ENCODE peak calls at places on chromosomes 1 and 21, in six cellular contexts. D is SW480; N is EL; M is iPS-NIHi11; Q is stimulated activated effector memory CD8-positive, alpha-beta T cell treated with anti-CD3 and anti-CD28 coated beads, Interleukin-12 subunit alpha, Interleukin-12 subunit beta, amount 100 ng/mL, for 72 hours; L is activated naive CD8-positive, alpha-beta T cell treated with anti-CD3 and anti-CD28 coated beads, Interleukin-2, amount 50 U/mL, for 24 hours. X is an unnamed sample.

GRCh38 chr1:66564250-66564649 is 30.3 kb downstream of the SGIP1 start:
- DNase-seq in D (peak), N (peak), M (no peak), Q (no peak), L (no peak), X (no peak)

GRCh38 chr1:83512371-83513004 is 486.4 kb downstream of the TTLL7 start:
- DNase-seq in D (no peak), N (no peak), M (no peak), Q (no peak), L (no peak), X (no peak)

GRCh38 chr1:150613061-150613920 is 16.1 kb downstream of the ENSA start:
- DNase-seq in D (peak), N (peak), M (no peak), Q (peak), L (peak), X (no peak)

GRCh38 chr1:235011599-235012435 is 116.8 kb downstream of the TOMM20 start:
- DNase-seq in D (peak), N (peak), M (no peak), Q (peak), L (peak), X (peak)

GRCh38 chr1:2911391-2912178 is 109.7 kb upstream of the ACTRT2 start:
- DNase-seq in D (no peak), N (no peak), M (no peak), Q (no peak), L (no peak), X (no peak)

GRCh38 chr1:14468751-14469150 is 129.7 kb upstream of the KAZN start:
- DNase-seq in D (no peak), N (no peak), M (no peak), Q (no peak), L (no peak), X (no peak)

GRCh38 chr1:25487628-25488027 is 55.8 kb upstream of the LDLRAP1 start:
- DNase-seq in D (no peak), N (no peak), M (no peak), Q (no peak), L (peak), X (no peak)

GRCh38 chr1:235011064-235011598 is 117.5 kb downstream of the TOMM20 start:
- DNase-seq in D (no peak), N (no peak), M (no peak), Q (peak), L (peak), X (no peak)

GRCh38 chr1:218983848-218984247 is 189.8 kb upstream of the LYPLAL1 start:
- DNase-seq in D (peak), N (no peak), M (peak), Q (no peak), L (no peak), X (no peak)

GRCh38 chr21:15732290-15732995 is 2.7 kb downstream of the USP25 start:
- DNase-seq in D (peak), N (peak), M (no peak), Q (no peak), L (no peak), X (no peak)